ENCODE peak calls at places on chromosomes 11 and 22, in four cellular contexts. J is DMS53; N is stimulated activated CD4-positive, alpha-beta T cell treated with anti-CD3 and anti-CD28 coated beads, Interleukin-1b, Interleukin-23, amount 100 ng/mL, for 1 hour; P is HS-27A. E is an unnamed sample.

GRCh38 chr11:17560281-17561110 is 13.4 kb downstream of the OTOG start:
- DNase-seq in J (no peak), N (no peak), P (no peak), E (no peak)

GRCh38 chr11:34988294-34989255 is 72.2 kb downstream of the PDHX start:
- DNase-seq in J (no peak), N (no peak), P (no peak), E (no peak)

GRCh38 chr11:126990716-126991480 is 9.7 kb downstream of the KIRREL3 start:
- DNase-seq in J (no peak), N (no peak), P (no peak), E (no peak)

GRCh38 chr11:76588455-76589325 is 81.9 kb downstream of the LRRC32 start:
- DNase-seq in J (no peak), N (no peak), P (no peak), E (no peak)

GRCh38 chr11:90197377-90197776 is 25.5 kb downstream of the CHORDC1 start:
- DNase-seq in J (no peak), N (no peak), P (no peak), E (no peak)

GRCh38 chr11:33636104-33636503 is 64.5 kb downstream of the C11orf91 start:
- DNase-seq in J (no peak), N (no peak), P (no peak), E (no peak)

GRCh38 chr22:29308791-29309262 is 2.4 kb downstream of the GAS2L1 start:
- DNase-seq in J (no peak), N (no peak), P (no peak), E (peak)

GRCh38 chr22:40472036-40472435 is 101.6 kb downstream of the SGSM3 start:
- DNase-seq in J (no peak), N (no peak), P (no peak), E (no peak)

GRCh38 chr22:43345761-43346261 is 2.6 kb upstream of the SCUBE1 start:
- DNase-seq in J (peak), N (no peak), P (no peak), E (no peak)

GRCh38 chr11:61577383-61578118 is 3.3 kb downstream of the SYT7 start:
- DNase-seq in J (peak), N (no peak), P (no peak), E (no peak)

GRCh38 chr11:76644591-76644990 is 26.0 kb downstream of the LRRC32 start:
- DNase-seq in J (peak), N (no peak), P (no peak), E (no peak)

GRCh38 chr22:35126993-35127392 is 61.0 kb downstream of the ISX start:
- DNase-seq in J (no peak), N (no peak), P (no peak), E (no peak)

GRCh38 chr11:20126724-20127123 is 33.6 kb downstream of the DBX1 start:
- DNase-seq in J (no peak), N (no peak), P (no peak), E (no peak)

GRCh38 chr22:22235564-22235963 is 9.0 kb upstream of the VPREB1 start:
- DNase-seq in J (peak), N (peak), P (no peak), E (no peak)

GRCh38 chr11:46367244-46367915 is 14.1 kb upstream of the MDK start:
- DNase-seq in J (peak), N (peak), P (no peak), E (no peak)

GRCh38 chr11:8813658-8814057 is 97.3 kb upstream of the AKIP1 start:
- DNase-seq in J (peak), N (peak), P (peak), E (peak)

E was measured in RWPE1.